ENCODE peak calls at places on chromosome 20, in ten cellular contexts. One of them, this sample, is unnamed.
A peak's percentile ranks its signal among the peaks of the same experiment; 100 is the strongest.

GRCh38 chr20:51715873-51716215 is 52.3 kb downstream of the ATP9A start:
- DNase-seq in stimulated activated CD8-positive, alpha-beta memory T cell treated with anti-CD3 and anti-CD28 coated beads, Interleukin-4, amount 100 ng/mL, for 48 hours: no peak
- DNase-seq in effector CD4-positive, alpha-beta T cell: no peak
- DNase-seq in M059J: no peak
- DNase-seq in epithelial cell of esophagus: no peak
- DNase-seq in fibroblast of lung: no peak
- DNase-seq in activated T-cell treated with anti-CD3 and anti-CD28 coated beads, Interleukin-2, amount 50 U/mL, for 48 hours: no peak
- DNase-seq in HS-5: no peak
- DNase-seq in astrocyte of the spinal cord: no peak
- DNase-seq in GM12865: no peak
- DNase-seq in this sample: no peak

GRCh38 chr20:63698739-63699465 is 2.5 kb downstream of the TNFRSF6B start:
- DNase-seq in GM12865: peak; percentile 77
- DNase-seq in activated T-cell treated with anti-CD3 and anti-CD28 coated beads, Interleukin-2, amount 50 U/mL, for 48 hours: peak; percentile 74
- DNase-seq in effector CD4-positive, alpha-beta T cell: no peak
- DNase-seq in fibroblast of lung: peak; percentile 92
- DNase-seq in HS-5: peak; percentile 81
- DNase-seq in astrocyte of the spinal cord: peak; percentile 93
- DNase-seq in M059J: peak; percentile 95
- DNase-seq in epithelial cell of esophagus: peak; percentile 92
- DNase-seq in stimulated activated CD8-positive, alpha-beta memory T cell treated with anti-CD3 and anti-CD28 coated beads, Interleukin-4, amount 100 ng/mL, for 48 hours: peak; percentile 73
- DNase-seq in this sample: peak; percentile 75

GRCh38 chr20:36473164-36473563 is 68.2 kb upstream of the MYL9 start:
- DNase-seq in astrocyte of the spinal cord: no peak
- DNase-seq in HS-5: no peak
- DNase-seq in GM12865: no peak
- DNase-seq in fibroblast of lung: no peak
- DNase-seq in epithelial cell of esophagus: no peak
- DNase-seq in effector CD4-positive, alpha-beta T cell: no peak
- DNase-seq in activated T-cell treated with anti-CD3 and anti-CD28 coated beads, Interleukin-2, amount 50 U/mL, for 48 hours: no peak
- DNase-seq in stimulated activated CD8-positive, alpha-beta memory T cell treated with anti-CD3 and anti-CD28 coated beads, Interleukin-4, amount 100 ng/mL, for 48 hours: no peak
- DNase-seq in M059J: no peak
- DNase-seq in this sample: no peak

GRCh38 chr20:58021481-58021880 is 207.0 kb downstream of the ANKRD60 start:
- DNase-seq in astrocyte of the spinal cord: no peak
- DNase-seq in fibroblast of lung: peak; percentile 13
- DNase-seq in stimulated activated CD8-positive, alpha-beta memory T cell treated with anti-CD3 and anti-CD28 coated beads, Interleukin-4, amount 100 ng/mL, for 48 hours: no peak
- DNase-seq in HS-5: no peak
- DNase-seq in M059J: peak; percentile 32
- DNase-seq in epithelial cell of esophagus: no peak
- DNase-seq in activated T-cell treated with anti-CD3 and anti-CD28 coated beads, Interleukin-2, amount 50 U/mL, for 48 hours: no peak
- DNase-seq in effector CD4-positive, alpha-beta T cell: no peak
- DNase-seq in GM12865: peak; percentile 17
- DNase-seq in this sample: no peak

GRCh38 chr20:43430265-43430664 is 27.4 kb upstream of the SRSF6 start:
- DNase-seq in fibroblast of lung: no peak
- DNase-seq in effector CD4-positive, alpha-beta T cell: no peak
- DNase-seq in HS-5: no peak
- DNase-seq in GM12865: no peak
- DNase-seq in stimulated activated CD8-positive, alpha-beta memory T cell treated with anti-CD3 and anti-CD28 coated beads, Interleukin-4, amount 100 ng/mL, for 48 hours: no peak
- DNase-seq in astrocyte of the spinal cord: no peak
- DNase-seq in activated T-cell treated with anti-CD3 and anti-CD28 coated beads, Interleukin-2, amount 50 U/mL, for 48 hours: no peak
- DNase-seq in epithelial cell of esophagus: no peak
- DNase-seq in M059J: peak; percentile 24
- DNase-seq in this sample: no peak

GRCh38 chr20:32159766-32160221 is 47.7 kb downstream of the PLAGL2 start:
- DNase-seq in GM12865: no peak
- DNase-seq in fibroblast of lung: no peak
- DNase-seq in effector CD4-positive, alpha-beta T cell: no peak
- DNase-seq in astrocyte of the spinal cord: no peak
- DNase-seq in M059J: no peak
- DNase-seq in epithelial cell of esophagus: no peak
- DNase-seq in activated T-cell treated with anti-CD3 and anti-CD28 coated beads, Interleukin-2, amount 50 U/mL, for 48 hours: no peak
- DNase-seq in HS-5: no peak
- DNase-seq in stimulated activated CD8-positive, alpha-beta memory T cell treated with anti-CD3 and anti-CD28 coated beads, Interleukin-4, amount 100 ng/mL, for 48 hours: no peak
- DNase-seq in this sample: no peak

GRCh38 chr20:50824137-50824536 is 29.3 kb downstream of the BCAS4 start:
- DNase-seq in stimulated activated CD8-positive, alpha-beta memory T cell treated with anti-CD3 and anti-CD28 coated beads, Interleukin-4, amount 100 ng/mL, for 48 hours: no peak
- DNase-seq in GM12865: no peak
- DNase-seq in HS-5: peak; percentile 40
- DNase-seq in epithelial cell of esophagus: no peak
- DNase-seq in M059J: peak; percentile 94
- DNase-seq in fibroblast of lung: peak; percentile 90
- DNase-seq in activated T-cell treated with anti-CD3 and anti-CD28 coated beads, Interleukin-2, amount 50 U/mL, for 48 hours: no peak
- DNase-seq in effector CD4-positive, alpha-beta T cell: no peak
- DNase-seq in astrocyte of the spinal cord: peak; percentile 71
- DNase-seq in this sample: no peak

GRCh38 chr20:25078662-25079061 is 3.3 kb downstream of the VSX1 start:
- DNase-seq in activated T-cell treated with anti-CD3 and anti-CD28 coated beads, Interleukin-2, amount 50 U/mL, for 48 hours: no peak
- DNase-seq in stimulated activated CD8-positive, alpha-beta memory T cell treated with anti-CD3 and anti-CD28 coated beads, Interleukin-4, amount 100 ng/mL, for 48 hours: peak; percentile 13
- DNase-seq in effector CD4-positive, alpha-beta T cell: no peak
- DNase-seq in astrocyte of the spinal cord: no peak
- DNase-seq in GM12865: no peak
- DNase-seq in HS-5: no peak
- DNase-seq in fibroblast of lung: no peak
- DNase-seq in epithelial cell of esophagus: no peak
- DNase-seq in M059J: no peak
- DNase-seq in this sample: no peak

GRCh38 chr20:38129248-38129865 is 35.7 kb downstream of the TGM2 start:
- DNase-seq in GM12865: no peak
- DNase-seq in activated T-cell treated with anti-CD3 and anti-CD28 coated beads, Interleukin-2, amount 50 U/mL, for 48 hours: no peak
- DNase-seq in HS-5: no peak
- DNase-seq in fibroblast of lung: no peak
- DNase-seq in epithelial cell of esophagus: no peak
- DNase-seq in M059J: no peak
- DNase-seq in effector CD4-positive, alpha-beta T cell: no peak
- DNase-seq in stimulated activated CD8-positive, alpha-beta memory T cell treated with anti-CD3 and anti-CD28 coated beads, Interleukin-4, amount 100 ng/mL, for 48 hours: no peak
- DNase-seq in astrocyte of the spinal cord: no peak
- DNase-seq in this sample: no peak

GRCh38 chr20:53692465-53693067 is 98.9 kb upstream of the ZNF217 start:
- DNase-seq in M059J: peak; percentile 99
- DNase-seq in astrocyte of the spinal cord: peak; percentile 86
- DNase-seq in HS-5: peak; percentile 64
- DNase-seq in epithelial cell of esophagus: peak; percentile 63
- DNase-seq in effector CD4-positive, alpha-beta T cell: no peak
- DNase-seq in activated T-cell treated with anti-CD3 and anti-CD28 coated beads, Interleukin-2, amount 50 U/mL, for 48 hours: no peak
- DNase-seq in fibroblast of lung: peak; percentile 96
- DNase-seq in stimulated activated CD8-positive, alpha-beta memory T cell treated with anti-CD3 and anti-CD28 coated beads, Interleukin-4, amount 100 ng/mL, for 48 hours: no peak
- DNase-seq in GM12865: no peak
- DNase-seq in this sample: no peak

GRCh38 chr20:48198951-48199431 is 413.7 kb upstream of the SULF2 start:
- DNase-seq in stimulated activated CD8-positive, alpha-beta memory T cell treated with anti-CD3 and anti-CD28 coated beads, Interleukin-4, amount 100 ng/mL, for 48 hours: no peak
- DNase-seq in epithelial cell of esophagus: no peak
- DNase-seq in fibroblast of lung: peak; percentile 35
- DNase-seq in astrocyte of the spinal cord: no peak
- DNase-seq in M059J: peak; percentile 32
- DNase-seq in GM12865: no peak
- DNase-seq in effector CD4-positive, alpha-beta T cell: no peak
- DNase-seq in HS-5: no peak
- DNase-seq in activated T-cell treated with anti-CD3 and anti-CD28 coated beads, Interleukin-2, amount 50 U/mL, for 48 hours: no peak
- DNase-seq in this sample: no peak

This sample was measured in kidney epithelial cell.